ENCODE peak calls at places on chromosomes 2 and 18, in six cellular contexts. One of them, this sample, is unnamed. For H3F3A, the result is how much of the 10 kb centered on the place peaks cover.

GRCh38 chr2:5748391-5748790 is 56.2 kb downstream of the SOX11 start:
- DNase-seq in neural progenitor cell: no peak
- DNase-seq in GM23338: no peak
- DNase-seq in SK-N-SH: no peak
- DNase-seq in MM.1S: no peak
- DNase-seq in GM23248: no peak
- DNase-seq in this sample: no peak

GRCh38 chr2:108616731-108617161 is 82.5 kb downstream of the LIMS1 start:
- DNase-seq in neural progenitor cell: no peak
- DNase-seq in GM23338: no peak
- DNase-seq in SK-N-SH: no peak
- DNase-seq in MM.1S: no peak
- DNase-seq in GM23248: peak
- DNase-seq in this sample: peak

GRCh38 chr2:165610591-165611029 is 141.1 kb downstream of the CSRNP3 start:
- DNase-seq in neural progenitor cell: no peak
- DNase-seq in GM23338: peak
- DNase-seq in SK-N-SH: no peak
- DNase-seq in MM.1S: peak
- DNase-seq in GM23248: no peak
- DNase-seq in this sample: no peak

GRCh38 chr2:39216495-39217191 is 27.1 kb downstream of the CDKL4 start:
- DNase-seq in neural progenitor cell: no peak
- DNase-seq in GM23338: no peak
- DNase-seq in SK-N-SH: no peak
- DNase-seq in MM.1S: no peak
- DNase-seq in GM23248: no peak
- DNase-seq in this sample: no peak

GRCh38 chr18:26383454-26384270 is 157.4 kb downstream of the TAF4B start:
- DNase-seq in neural progenitor cell: peak
- DNase-seq in GM23338: peak
- DNase-seq in SK-N-SH: peak
- DNase-seq in MM.1S: peak
- DNase-seq in GM23248: peak
- DNase-seq in this sample: no peak

GRCh38 chr2:234730066-234730640 is 221.7 kb upstream of the SH3BP4 start:
- DNase-seq in neural progenitor cell: peak
- DNase-seq in GM23338: no peak
- DNase-seq in SK-N-SH: no peak
- DNase-seq in MM.1S: no peak
- DNase-seq in GM23248: no peak
- DNase-seq in this sample: no peak

GRCh38 chr2:43450617-43451016 is 145.2 kb downstream of the THADA start:
- DNase-seq in neural progenitor cell: no peak
- DNase-seq in GM23338: no peak
- DNase-seq in SK-N-SH: no peak
- DNase-seq in MM.1S: no peak
- DNase-seq in GM23248: no peak
- DNase-seq in this sample: no peak

GRCh38 chr2:133566967-133567645 is 1.2 kb downstream of the NCKAP5 start:
- DNase-seq in neural progenitor cell: peak
- DNase-seq in GM23338: peak
- DNase-seq in SK-N-SH: no peak
- DNase-seq in MM.1S: no peak
- DNase-seq in GM23248: peak
- DNase-seq in this sample: no peak

GRCh38 chr2:239318790-239319189 is 82.0 kb downstream of the HDAC4 start:
- DNase-seq in neural progenitor cell: no peak
- DNase-seq in GM23338: no peak
- DNase-seq in SK-N-SH: no peak
- DNase-seq in MM.1S: no peak
- DNase-seq in GM23248: peak
- DNase-seq in this sample: no peak

DNA sequence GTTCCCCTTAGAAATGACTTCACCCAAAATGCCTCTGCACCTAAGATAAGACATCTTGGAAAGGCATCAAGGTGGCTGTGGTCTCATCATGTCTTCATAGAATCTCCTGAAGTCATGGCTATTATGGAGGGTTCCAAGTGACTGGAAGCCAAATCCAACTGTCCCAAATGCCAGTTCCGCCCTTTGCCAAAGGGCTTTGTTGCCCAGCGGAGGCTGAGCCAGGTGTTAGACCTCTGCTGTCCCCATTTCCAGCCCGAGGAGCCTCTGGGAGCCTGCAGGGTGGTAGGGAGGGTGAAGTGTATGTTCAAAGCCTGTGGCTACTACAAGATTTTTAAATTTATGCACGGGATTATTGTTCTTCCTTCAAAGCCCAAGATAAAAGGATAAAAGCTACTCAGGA is 25.7 kb downstream of the RHOB start:
- DNase-seq in neural progenitor cell: no peak
- DNase-seq in GM23338: no peak
- DNase-seq in SK-N-SH: no peak
- DNase-seq in MM.1S: no peak
- DNase-seq in GM23248: no peak
- DNase-seq in this sample: no peak
- H3F3A ChIP-seq in neural progenitor cell: under half
- H3F3A ChIP-seq in GM23338: under half
- H3F3A ChIP-seq in SK-N-SH: under half
- H3F3A ChIP-seq in MM.1S: under half
- H3F3A ChIP-seq in GM23248: under half
- H3F3A ChIP-seq in this sample: under half

DNA sequence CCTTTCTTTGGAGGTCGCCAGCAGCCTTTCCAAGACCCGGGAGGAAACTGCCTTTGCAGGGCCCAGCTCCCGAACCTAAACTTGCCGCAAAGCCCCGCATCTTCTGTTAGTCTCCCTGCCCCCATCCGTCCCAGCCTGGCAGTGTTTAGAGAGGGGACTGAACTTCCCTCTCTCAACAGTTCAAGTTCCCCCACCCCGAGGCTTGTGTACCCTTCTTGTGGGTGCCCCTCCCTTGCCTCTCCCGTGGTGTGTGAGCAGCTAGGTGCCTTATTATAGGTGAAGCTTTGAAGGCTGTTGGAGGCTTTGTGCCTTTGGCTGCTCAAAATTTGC is 1.4 kb downstream of the LBH start:
- DNase-seq in neural progenitor cell: no peak
- DNase-seq in GM23338: no peak
- DNase-seq in SK-N-SH: no peak
- DNase-seq in MM.1S: no peak
- DNase-seq in GM23248: no peak
- DNase-seq in this sample: no peak
- H3K27ac ChIP-seq in neural progenitor cell: no peak
- H3K27ac ChIP-seq in GM23338: peak
- H3K27ac ChIP-seq in SK-N-SH: no peak
- H3K27ac ChIP-seq in MM.1S: no peak
- H3K27ac ChIP-seq in GM23248: peak
- H3K27ac ChIP-seq in this sample: no peak

GRCh38 chr2:64649626-64650025 is 4.1 kb downstream of the SERTAD2 start:
- DNase-seq in neural progenitor cell: peak
- DNase-seq in GM23338: no peak
- DNase-seq in SK-N-SH: no peak
- DNase-seq in MM.1S: peak
- DNase-seq in GM23248: peak
- DNase-seq in this sample: peak
- H3F3A ChIP-seq in neural progenitor cell: half or more
- H3F3A ChIP-seq in GM23338: under half
- H3F3A ChIP-seq in SK-N-SH: under half
- H3F3A ChIP-seq in MM.1S: under half
- H3F3A ChIP-seq in GM23248: under half
- H3F3A ChIP-seq in this sample: half or more

DNA sequence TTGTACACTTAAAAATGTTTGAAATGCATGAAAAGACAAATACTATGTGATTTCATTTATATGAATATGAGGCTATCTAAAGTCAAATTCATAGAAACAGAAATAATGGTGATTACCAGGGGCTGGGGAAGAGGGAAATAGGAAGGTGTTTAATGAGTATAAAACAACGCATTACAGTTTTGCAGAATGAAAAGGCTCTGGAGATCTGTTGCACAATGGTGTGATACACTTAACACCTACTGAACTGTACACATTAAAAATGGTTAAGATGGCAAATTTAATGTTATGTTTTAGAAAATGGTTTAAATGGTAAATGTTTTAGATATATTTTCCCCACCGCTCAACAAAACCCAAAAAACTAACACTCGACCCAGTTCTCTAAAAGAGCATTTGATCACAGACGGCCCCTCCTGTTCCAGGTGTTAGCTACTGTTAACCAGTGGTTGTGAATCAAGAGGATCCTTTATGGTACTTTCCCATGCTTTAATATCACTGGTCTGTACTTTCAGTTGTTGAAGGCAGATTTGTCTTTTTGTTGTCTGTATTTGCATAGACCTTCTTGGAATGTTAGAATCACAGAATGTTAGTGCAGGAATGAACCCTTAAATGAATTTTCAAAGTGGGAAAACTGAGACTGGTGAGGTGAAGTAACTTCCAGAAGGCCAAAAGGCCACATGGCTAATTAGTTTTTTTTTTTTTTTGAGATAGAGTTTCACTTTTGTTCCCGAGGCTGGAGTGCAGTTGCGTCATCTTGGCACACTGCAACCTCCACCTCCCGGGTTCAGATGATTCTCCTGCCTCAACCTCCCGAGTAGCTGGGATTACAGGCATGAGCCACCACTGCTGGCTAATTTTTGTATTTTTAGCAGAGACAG is 10.2 kb downstream of the RAB10 start:
- DNase-seq in neural progenitor cell: no peak
- DNase-seq in GM23338: peak
- DNase-seq in SK-N-SH: no peak
- DNase-seq in MM.1S: peak
- DNase-seq in GM23248: peak
- DNase-seq in this sample: no peak
- H3K27ac ChIP-seq in neural progenitor cell: peak
- H3K27ac ChIP-seq in GM23338: peak
- H3K27ac ChIP-seq in SK-N-SH: no peak
- H3K27ac ChIP-seq in MM.1S: peak
- H3K27ac ChIP-seq in GM23248: peak
- H3K27ac ChIP-seq in this sample: peak

GRCh38 chr18:23487738-23488625 is 15.3 kb upstream of the RMC1 start:
- DNase-seq in neural progenitor cell: no peak
- DNase-seq in GM23338: peak
- DNase-seq in SK-N-SH: no peak
- DNase-seq in MM.1S: peak
- DNase-seq in GM23248: peak
- DNase-seq in this sample: no peak
- H3F3A ChIP-seq in neural progenitor cell: under half
- H3F3A ChIP-seq in GM23338: under half
- H3F3A ChIP-seq in SK-N-SH: under half
- H3F3A ChIP-seq in MM.1S: under half
- H3F3A ChIP-seq in GM23248: under half
- H3F3A ChIP-seq in this sample: under half

GRCh38 chr2:206766057-206766930 is 888 bp downstream of the FASTKD2 start:
- DNase-seq in neural progenitor cell: peak
- DNase-seq in GM23338: no peak
- DNase-seq in SK-N-SH: no peak
- DNase-seq in MM.1S: no peak
- DNase-seq in GM23248: no peak
- DNase-seq in this sample: no peak
- H3K27ac ChIP-seq in neural progenitor cell: no peak
- H3K27ac ChIP-seq in GM23338: no peak
- H3K27ac ChIP-seq in SK-N-SH: no peak
- H3K27ac ChIP-seq in MM.1S: peak
- H3K27ac ChIP-seq in GM23248: peak
- H3K27ac ChIP-seq in this sample: peak

GRCh38 chr2:224523626-224524577 is 61.3 kb downstream of the CUL3 start:
- DNase-seq in neural progenitor cell: no peak
- DNase-seq in GM23338: peak
- DNase-seq in SK-N-SH: no peak
- DNase-seq in MM.1S: peak
- DNase-seq in GM23248: no peak
- DNase-seq in this sample: no peak
- H3F3A ChIP-seq in neural progenitor cell: under half
- H3F3A ChIP-seq in GM23338: under half
- H3F3A ChIP-seq in SK-N-SH: under half
- H3F3A ChIP-seq in MM.1S: under half
- H3F3A ChIP-seq in GM23248: under half
- H3F3A ChIP-seq in this sample: under half

GRCh38 chr2:174623106-174623680 is 25.6 kb upstream of the WIPF1 start:
- DNase-seq in neural progenitor cell: no peak
- DNase-seq in GM23338: no peak
- DNase-seq in SK-N-SH: no peak
- DNase-seq in MM.1S: no peak
- DNase-seq in GM23248: no peak
- DNase-seq in this sample: no peak
- H3K27ac ChIP-seq in neural progenitor cell: no peak
- H3K27ac ChIP-seq in GM23338: no peak
- H3K27ac ChIP-seq in SK-N-SH: peak
- H3K27ac ChIP-seq in MM.1S: no peak
- H3K27ac ChIP-seq in GM23248: no peak
- H3K27ac ChIP-seq in this sample: no peak

GRCh38 chr2:33081691-33082090 is 134.9 kb downstream of the LTBP1 start:
- DNase-seq in neural progenitor cell: no peak
- DNase-seq in GM23338: no peak
- DNase-seq in SK-N-SH: no peak
- DNase-seq in MM.1S: no peak
- DNase-seq in GM23248: no peak
- DNase-seq in this sample: no peak
- H3F3A ChIP-seq in neural progenitor cell: under half
- H3F3A ChIP-seq in GM23338: under half
- H3F3A ChIP-seq in SK-N-SH: under half
- H3F3A ChIP-seq in MM.1S: under half
- H3F3A ChIP-seq in GM23248: under half
- H3F3A ChIP-seq in this sample: under half

DNA sequence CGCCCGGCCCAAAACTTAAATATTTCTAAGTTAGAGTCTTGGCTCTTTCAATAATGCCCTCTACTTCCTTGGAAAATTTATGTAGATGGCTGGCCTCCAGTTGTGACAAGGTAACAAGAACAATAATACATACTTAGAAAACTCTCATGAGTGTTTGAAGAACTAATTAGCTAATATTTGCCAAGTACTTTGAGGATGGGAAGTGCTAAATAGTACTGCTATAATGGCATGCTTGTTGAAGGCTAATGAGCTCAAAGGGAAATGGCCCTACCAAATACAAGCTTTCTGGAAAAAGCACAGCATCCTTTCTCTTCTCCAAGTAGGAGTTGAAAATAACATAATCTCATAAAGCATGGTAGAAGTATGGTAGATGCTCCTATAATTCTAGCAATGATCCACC is 1022.2 kb upstream of the PIK3C3 start:
- DNase-seq in neural progenitor cell: no peak
- DNase-seq in GM23338: no peak
- DNase-seq in SK-N-SH: no peak
- DNase-seq in MM.1S: no peak
- DNase-seq in GM23248: no peak
- DNase-seq in this sample: no peak
- H3K27ac ChIP-seq in neural progenitor cell: no peak
- H3K27ac ChIP-seq in GM23338: no peak
- H3K27ac ChIP-seq in SK-N-SH: no peak
- H3K27ac ChIP-seq in MM.1S: no peak
- H3K27ac ChIP-seq in GM23248: no peak
- H3K27ac ChIP-seq in this sample: no peak